ENCODE peak calls at places on chromosomes 7 and 10, in nine cellular contexts. K is HCT116, C is A549, S is K562, X is GM12878, I is SK-N-SH, B is HepG2, W is HL-60, M is GM23338. L is an unnamed sample.

GRCh38 chr10:118845776-118846175 is 91.0 kb upstream of the CACUL1 start:
- DNase-seq in K (no peak), C (no peak), S (no peak), X (no peak), I (no peak), B (no peak), W (no peak), M (no peak), L (no peak)

GRCh38 chr7:35019801-35020200 is 17.5 kb downstream of the DPY19L1 start:
- DNase-seq in K (no peak), C (no peak), S (no peak), X (no peak), I (no peak), B (no peak), W (no peak), M (peak), L (no peak)

GRCh38 chr10:70404906-70405824 is 1.2 kb downstream of the EIF4EBP2 start:
- DNase-seq in K (no peak), C (peak), S (peak), X (no peak), I (peak), B (peak), W (peak), M (peak), L (no peak)

GRCh38 chr10:100485841-100486495 is 23.2 kb downstream of the WNT8B start:
- DNase-seq in K (no peak), C (no peak), S (no peak), X (no peak), I (no peak), B (no peak), W (no peak), M (peak), L (no peak)

GRCh38 chr7:129073204-129073603 is 18.3 kb upstream of the TNPO3 start:
- DNase-seq in K (no peak), C (no peak), S (no peak), X (no peak), I (no peak), B (no peak), W (no peak), M (no peak), L (no peak)

GRCh38 chr10:128500642-128501041 is 374.4 kb upstream of the MKI67 start:
- DNase-seq in K (no peak), C (no peak), S (no peak), X (no peak), I (no peak), B (no peak), W (no peak), M (no peak), L (no peak)

GRCh38 chr7:108525327-108525984 is 479 bp downstream of the PNPLA8 start:
- DNase-seq in K (peak), C (peak), S (peak), X (no peak), I (peak), B (peak), W (no peak), M (peak), L (peak)

GRCh38 chr10:3828404-3829192 is 43.6 kb upstream of the KLF6 start:
- DNase-seq in K (no peak), C (no peak), S (peak), X (no peak), I (no peak), B (no peak), W (no peak), M (no peak), L (no peak)

GRCh38 chr10:60594476-60595051 is 183.7 kb upstream of the CDK1 start:
- DNase-seq in K (no peak), C (no peak), S (no peak), X (no peak), I (no peak), B (no peak), W (no peak), M (peak), L (no peak)

GRCh38 chr7:3733541-3734140 is 432.6 kb downstream of the SDK1 start:
- DNase-seq in K (no peak), C (no peak), S (no peak), X (no peak), I (no peak), B (no peak), W (no peak), M (no peak), L (no peak)

GRCh38 chr10:100528885-100529472 is 692 bp downstream of the NDUFB8 start:
- DNase-seq in K (no peak), C (peak), S (peak), X (no peak), I (no peak), B (no peak), W (no peak), M (peak), L (no peak)

GRCh38 chr10:76185476-76186255 is 754.2 kb downstream of the LRMDA start:
- DNase-seq in K (no peak), C (no peak), S (no peak), X (no peak), I (peak), B (no peak), W (no peak), M (no peak), L (no peak)

GRCh38 chr7:56063500-56063881 is 595 bp upstream of the SUMF2 start:
- DNase-seq in K (no peak), C (no peak), S (no peak), X (no peak), I (no peak), B (peak), W (no peak), M (peak), L (no peak)

GRCh38 chr7:34457329-34457728 is 200.7 kb upstream of the NPSR1 start:
- DNase-seq in K (no peak), C (no peak), S (no peak), X (no peak), I (no peak), B (no peak), W (no peak), M (peak), L (no peak)

GRCh38 chr10:43926371-43926770 is 277.7 kb upstream of the ZNF32 start:
- DNase-seq in K (no peak), C (no peak), S (no peak), X (no peak), I (no peak), B (no peak), W (no peak), M (no peak), L (no peak)

GRCh38 chr10:77383861-77384553 is 253.6 kb downstream of the KCNMA1 start:
- DNase-seq in K (no peak), C (no peak), S (no peak), X (no peak), I (no peak), B (no peak), W (no peak), M (no peak), L (no peak)

GRCh38 chr10:47370015-47370767 is 13.9 kb downstream of the ZNF488 start:
- DNase-seq in K (no peak), C (no peak), S (no peak), X (no peak), I (no peak), B (no peak), W (no peak), M (no peak), L (no peak)

GRCh38 chr7:14144538-14144937 is 155.1 kb upstream of the ETV1 start:
- DNase-seq in K (no peak), C (no peak), S (no peak), X (no peak), I (no peak), B (no peak), W (no peak), M (no peak), L (no peak)

GRCh38 chr7:64515330-64515729 is 47.5 kb downstream of the ZNF680 start:
- DNase-seq in K (no peak), C (no peak), S (no peak), X (no peak), I (no peak), B (no peak), W (no peak), M (no peak), L (no peak)

GRCh38 chr7:155214328-155214986 is 83.2 kb upstream of the INSIG1 start:
- DNase-seq in K (no peak), C (no peak), S (peak), X (no peak), I (no peak), B (no peak), W (no peak), M (no peak), L (no peak)

GRCh38 chr7:1767524-1767923 is 97.4 kb downstream of the ELFN1 start:
- DNase-seq in K (peak), C (no peak), S (peak), X (no peak), I (peak), B (peak), W (no peak), M (peak), L (no peak)

GRCh38 chr7:155973451-155973997 is 161.3 kb upstream of the SHH start:
- DNase-seq in K (no peak), C (no peak), S (no peak), X (no peak), I (no peak), B (no peak), W (no peak), M (no peak), L (no peak)

GRCh38 chr7:102914585-102914984 is 1.8 kb downstream of the LRRC17 start:
- DNase-seq in K (no peak), C (no peak), S (no peak), X (no peak), I (no peak), B (no peak), W (no peak), M (peak), L (no peak)

GRCh38 chr7:22008011-22008410 is 62.3 kb upstream of the CDCA7L start:
- DNase-seq in K (no peak), C (no peak), S (no peak), X (no peak), I (no peak), B (no peak), W (no peak), M (no peak), L (no peak)

GRCh38 chr7:50832744-50833143 is 50.0 kb upstream of the GRB10 start:
- DNase-seq in K (no peak), C (peak), S (no peak), X (no peak), I (no peak), B (no peak), W (no peak), M (no peak), L (peak)

GRCh38 chr10:78309536-78310237 is 276.0 kb downstream of the RPS24 start:
- DNase-seq in K (no peak), C (no peak), S (no peak), X (no peak), I (no peak), B (no peak), W (no peak), M (no peak), L (no peak)

GRCh38 chr10:91909178-91909677 is at the start of gene FGFBP3:
- DNase-seq in K (peak), C (peak), S (peak), X (no peak), I (peak), B (peak), W (peak), M (peak), L (no peak)

GRCh38 chr10:115939101-115939815 is 333.7 kb downstream of the GFRA1 start:
- DNase-seq in K (no peak), C (no peak), S (no peak), X (no peak), I (no peak), B (no peak), W (no peak), M (no peak), L (no peak)

GRCh38 chr10:32379314-32379949 is 32.5 kb upstream of the EPC1 start:
- DNase-seq in K (peak), C (no peak), S (peak), X (no peak), I (peak), B (peak), W (peak), M (peak), L (no peak)

GRCh38 chr7:106896268-106896667 is 31.2 kb downstream of the PIK3CG start:
- DNase-seq in K (no peak), C (no peak), S (no peak), X (no peak), I (no peak), B (no peak), W (no peak), M (no peak), L (no peak)

GRCh38 chr7:113216038-113216437 is 97.7 kb upstream of the SMIM30 start:
- DNase-seq in K (no peak), C (no peak), S (no peak), X (no peak), I (no peak), B (no peak), W (no peak), M (no peak), L (no peak)

DNA sequence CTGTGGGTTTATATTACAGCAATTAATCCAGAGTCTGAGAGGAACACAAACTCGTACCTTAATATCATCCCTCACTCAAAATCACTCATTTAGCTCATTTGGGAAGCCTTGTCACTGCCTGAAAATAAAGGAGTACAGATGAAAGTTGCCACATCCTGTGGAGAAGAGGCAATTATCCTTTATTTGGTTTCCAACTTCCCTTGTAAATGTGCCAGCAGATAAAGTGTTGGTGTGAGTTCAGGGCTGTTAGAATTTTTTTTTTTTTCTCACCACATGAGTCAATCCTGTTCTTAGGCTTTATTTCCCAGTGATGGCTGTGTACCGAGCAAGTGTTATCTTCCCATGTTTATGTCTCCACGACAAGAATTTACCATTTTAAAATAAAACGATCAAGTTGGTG is 99.0 kb upstream of the SMIM30 start:
- DNase-seq in K (no peak), C (no peak), S (no peak), X (no peak), I (no peak), B (no peak), W (no peak), M (no peak), L (no peak)
- TF ChIP-seq REST in K (no peak), C (no peak), S (no peak), X (no peak), I (no peak), B (no peak), W (no peak), M (no peak), L (no peak)

GRCh38 chr10:88828310-88828709 is 23.3 kb downstream of the ANKRD22 start:
- DNase-seq in K (no peak), C (no peak), S (no peak), X (no peak), I (no peak), B (no peak), W (no peak), M (no peak), L (no peak)
- TF ChIP-seq REST in K (no peak), C (no peak), S (no peak), X (no peak), I (no peak), B (no peak), W (no peak), M (no peak), L (no peak)

GRCh38 chr7:54811016-54811924 is 52.3 kb upstream of the SEC61G start:
- DNase-seq in K (no peak), C (no peak), S (no peak), X (no peak), I (no peak), B (no peak), W (no peak), M (no peak), L (no peak)

GRCh38 chr7:54812747-54813146 is 53.7 kb upstream of the SEC61G start:
- DNase-seq in K (no peak), C (no peak), S (no peak), X (no peak), I (no peak), B (no peak), W (no peak), M (no peak), L (no peak)

GRCh38 chr7:54811925-54812264 is 52.9 kb upstream of the SEC61G start:
- DNase-seq in K (no peak), C (no peak), S (no peak), X (no peak), I (no peak), B (no peak), W (no peak), M (no peak), L (no peak)

GRCh38 chr7:54813398-54813797 is 54.4 kb upstream of the SEC61G start:
- DNase-seq in K (no peak), C (no peak), S (no peak), X (no peak), I (no peak), B (no peak), W (no peak), M (no peak), L (no peak)

DNA sequence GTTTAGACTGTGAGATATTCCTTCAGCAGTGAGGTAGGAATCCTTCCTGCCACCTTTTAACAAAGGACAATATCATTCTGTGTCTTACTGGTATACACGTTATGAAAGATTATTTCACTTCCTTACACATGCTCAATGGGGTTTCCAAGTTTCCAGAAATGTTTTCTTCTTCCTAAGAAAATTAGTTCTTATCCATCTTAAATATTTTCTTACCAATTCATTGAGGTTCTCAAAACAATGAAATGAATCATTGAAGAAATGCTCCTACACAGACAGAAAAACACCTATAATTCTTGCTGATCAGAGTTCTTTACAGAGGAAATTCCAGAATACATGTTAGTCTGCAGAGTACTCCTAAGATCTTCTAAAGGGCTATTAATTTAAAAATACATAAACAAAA is 51.4 kb upstream of the SEC61G start:
- DNase-seq in K (no peak), C (no peak), S (no peak), X (no peak), I (no peak), B (no peak), W (no peak), M (no peak), L (no peak)
- TF ChIP-seq REST in K (no peak), C (no peak), S (no peak), X (no peak), I (no peak), B (no peak), W (no peak), M (no peak), L (no peak)

DNA sequence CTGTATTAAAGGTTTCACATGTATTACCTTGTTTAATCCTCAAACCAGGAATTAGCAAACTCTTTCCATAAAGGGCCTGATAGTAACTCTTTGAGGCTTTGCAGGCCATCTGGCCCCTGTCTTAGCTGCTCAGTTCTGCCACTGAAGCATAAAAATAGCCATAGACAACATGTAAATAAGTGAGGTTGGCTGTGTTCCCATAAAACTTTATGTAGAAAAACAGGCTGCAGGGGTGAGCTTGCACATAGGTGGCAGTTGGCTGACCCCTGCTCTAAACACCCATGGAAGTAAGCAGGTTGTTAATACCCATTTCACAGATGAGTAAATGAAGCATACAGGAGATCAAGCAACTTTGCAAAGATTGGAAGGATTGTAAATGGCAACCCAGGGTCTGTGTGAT is 1279.2 kb upstream of the AUTS2 start:
- DNase-seq in K (no peak), C (no peak), S (no peak), X (no peak), I (no peak), B (no peak), W (no peak), M (no peak), L (no peak)
- TF ChIP-seq REST in K (no peak), C (no peak), S (no peak), X (no peak), I (no peak), B (no peak), W (no peak), M (no peak), L (no peak)